ENCODE peak calls at places on chromosome 13, in five cellular contexts. O is HFF-Myc; V is GM04504; G is AG04449; C is stimulated activated CD8-positive, alpha-beta memory T cell treated with anti-CD3 and anti-CD28 coated beads, Interleukin-7, amount 100 ng/mL, for 1 hour. I is an unnamed sample.

GRCh38 chr13:88857256-88857655 is 1186.1 kb downstream of the SLITRK5 start:
- DNase-seq in G (no peak), V (no peak), O (no peak), C (no peak), I (no peak)

GRCh38 chr13:109782066-109782822 is 4.1 kb downstream of the IRS2 start:
- DNase-seq in O (no peak), C (no peak), V (no peak), G (no peak), I (no peak)

GRCh38 chr13:18954254-18954653 is 227.4 kb downstream of the TUBA3C start:
- DNase-seq in G (no peak), C (no peak), O (no peak), V (no peak), I (no peak)

GRCh38 chr13:27341616-27342015 is 71.0 kb downstream of the RASL11A start:
- DNase-seq in C (no peak), G (no peak), V (no peak), O (no peak), I (no peak)

GRCh38 chr13:66033924-66034323 is 1196.2 kb downstream of the PCDH9 start:
- DNase-seq in C (no peak), O (no peak), G (no peak), V (no peak), I (no peak)

GRCh38 chr13:27086599-27087265 is 84.9 kb downstream of the USP12 start:
- DNase-seq in G (no peak), C (no peak), V (no peak), O (no peak), I (no peak)

GRCh38 chr13:26946675-26947342 is 186.2 kb upstream of the GPR12 start:
- DNase-seq in O (peak), C (no peak), G (no peak), V (peak), I (no peak)

GRCh38 chr13:51681037-51681678 is 96.9 kb downstream of the WDFY2 start:
- DNase-seq in C (no peak), G (no peak), O (peak), V (peak), I (no peak)

GRCh38 chr13:45196091-45196490 is 4.8 kb downstream of the KCTD4 start:
- DNase-seq in C (no peak), G (no peak), V (no peak), O (no peak), I (no peak)